ENCODE peak calls at places on chromosomes 16 and 17, in eight cellular contexts. X is left ventricle myocardium inferior; H is AG04450; G is CD8-positive, alpha-beta memory T cell; P is A673; T is right lobe of liver; A is IMR-90; U is Karpas-422. Z is an unnamed sample.

GRCh38 chr16:87337247-87337646 is 20.1 kb upstream of the C16orf95 start:
- DNase-seq in P (no peak), G (no peak), H (no peak), A (no peak), X (no peak), T (no peak), U (no peak), Z (no peak)

GRCh38 chr16:31333686-31334649 is 21.0 kb upstream of the ITGAX start:
- DNase-seq in X (no peak), U (peak), H (no peak), P (peak), T (no peak), G (peak), A (peak), Z (peak)

GRCh38 chr17:27633312-27634025 is 2.5 kb downstream of the LGALS9 start:
- DNase-seq in G (no peak), H (no peak), P (no peak), X (no peak), A (peak), U (no peak), T (no peak), Z (no peak)

GRCh38 chr17:63249256-63250006 is 196.7 kb downstream of the CYB561 start:
- DNase-seq in A (peak), X (no peak), T (no peak), G (no peak), H (no peak), U (no peak), P (no peak), Z (no peak)

GRCh38 chr17:37292429-37293139 is 83.2 kb upstream of the C17orf78 start:
- DNase-seq in H (no peak), G (no peak), T (no peak), P (peak), X (no peak), U (peak), A (no peak), Z (no peak)

GRCh38 chr16:86508947-86509758 is 1.2 kb upstream of the FOXF1 start:
- DNase-seq in T (peak), P (peak), G (no peak), H (peak), U (no peak), A (peak), X (peak), Z (peak)

GRCh38 chr16:19118938-19119431 is 5.2 kb downstream of the ITPRIPL2 start:
- DNase-seq in X (no peak), A (peak), T (no peak), H (peak), U (no peak), P (no peak), G (no peak), Z (no peak)

GRCh38 chr17:37168731-37169353 is 206.9 kb upstream of the C17orf78 start:
- DNase-seq in T (no peak), A (no peak), H (no peak), P (no peak), X (no peak), G (no peak), U (no peak), Z (no peak)

GRCh38 chr17:74531231-74531761 is at the start of gene CD300LB:
- DNase-seq in P (no peak), U (no peak), H (no peak), G (no peak), A (no peak), T (no peak), X (no peak), Z (no peak)

DNA sequence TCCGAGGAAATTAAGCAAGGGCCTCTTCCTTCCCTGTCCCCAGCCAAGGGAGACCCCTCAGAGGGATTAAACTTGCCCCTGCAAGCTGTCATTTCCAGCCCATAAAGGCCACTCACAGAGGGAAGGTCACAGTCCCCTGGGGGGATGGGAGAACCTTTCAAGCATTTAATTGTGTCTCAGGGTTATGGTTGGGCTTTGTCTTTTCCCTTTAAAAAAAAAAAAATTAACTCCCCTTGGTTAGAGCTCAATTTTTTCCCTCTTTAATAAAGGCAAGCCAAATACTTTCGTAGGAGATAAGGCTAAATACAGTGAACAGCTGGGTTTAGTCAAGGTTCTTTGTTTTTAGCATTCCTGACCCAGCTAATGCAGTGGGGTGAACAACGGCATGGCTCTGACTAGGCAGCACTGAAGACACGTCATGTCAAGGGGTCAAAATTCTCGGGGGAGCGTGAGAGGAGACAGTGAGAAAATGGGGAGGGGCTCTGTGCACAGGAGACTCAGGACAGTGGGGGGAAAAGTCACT is 30.4 kb downstream of the AXIN2 start:
- DNase-seq in G (no peak), X (no peak), T (no peak), P (no peak), H (peak), U (no peak), A (peak), Z (no peak)
- H3K27ac ChIP-seq in G (no peak), X (peak), T (peak), P (peak), H (peak), U (no peak), A (peak), Z (no peak)

GRCh38 chr17:7695586-7695985 is 7.3 kb downstream of the WRAP53 start:
- DNase-seq in U (no peak), G (no peak), X (no peak), P (no peak), A (no peak), H (no peak), T (no peak), Z (no peak)
- H3K27ac ChIP-seq in U (no peak), G (no peak), X (no peak), P (no peak), A (no peak), H (no peak), T (no peak), Z (no peak)

GRCh38 chr16:8620535-8620934 is 963 bp upstream of the METTL22 start:
- DNase-seq in G (no peak), A (peak), T (no peak), P (no peak), U (no peak), X (no peak), H (no peak), Z (no peak)
- H3K27ac ChIP-seq in G (no peak), A (no peak), T (no peak), P (peak), U (no peak), X (no peak), H (no peak), Z (no peak)

GRCh38 chr17:34581446-34582184 is 2.2 kb downstream of the TMEM132E start:
- DNase-seq in H (no peak), A (no peak), G (no peak), X (no peak), P (no peak), U (no peak), T (no peak), Z (no peak)
- H3K27ac ChIP-seq in H (no peak), A (no peak), G (no peak), X (no peak), P (no peak), U (no peak), T (no peak), Z (no peak)

DNA sequence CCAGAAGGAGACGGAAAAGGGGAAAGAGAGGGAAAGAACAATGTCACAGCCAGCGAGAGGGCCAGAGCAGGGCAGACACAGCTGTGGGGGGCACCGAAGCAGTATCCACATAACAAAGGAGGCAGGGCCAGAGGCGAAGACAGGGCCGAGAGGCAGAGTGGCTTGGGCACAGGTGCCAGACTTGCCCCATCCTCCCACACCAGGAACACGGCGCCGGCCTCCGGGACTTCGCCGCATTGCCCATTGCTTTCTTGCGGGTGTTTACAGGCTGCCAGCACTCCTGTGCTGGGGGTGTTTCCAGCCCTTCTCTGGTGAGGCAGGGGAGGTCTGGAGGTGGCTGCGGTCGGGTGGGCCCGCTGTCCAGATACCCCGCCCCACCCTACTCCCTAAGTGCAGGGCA is 78.0 kb downstream of the ENGASE start:
- DNase-seq in U (no peak), P (no peak), A (no peak), G (no peak), H (no peak), T (no peak), X (no peak), Z (no peak)
- H3K27ac ChIP-seq in U (no peak), P (no peak), A (no peak), G (no peak), H (no peak), T (no peak), X (no peak), Z (no peak)

DNA sequence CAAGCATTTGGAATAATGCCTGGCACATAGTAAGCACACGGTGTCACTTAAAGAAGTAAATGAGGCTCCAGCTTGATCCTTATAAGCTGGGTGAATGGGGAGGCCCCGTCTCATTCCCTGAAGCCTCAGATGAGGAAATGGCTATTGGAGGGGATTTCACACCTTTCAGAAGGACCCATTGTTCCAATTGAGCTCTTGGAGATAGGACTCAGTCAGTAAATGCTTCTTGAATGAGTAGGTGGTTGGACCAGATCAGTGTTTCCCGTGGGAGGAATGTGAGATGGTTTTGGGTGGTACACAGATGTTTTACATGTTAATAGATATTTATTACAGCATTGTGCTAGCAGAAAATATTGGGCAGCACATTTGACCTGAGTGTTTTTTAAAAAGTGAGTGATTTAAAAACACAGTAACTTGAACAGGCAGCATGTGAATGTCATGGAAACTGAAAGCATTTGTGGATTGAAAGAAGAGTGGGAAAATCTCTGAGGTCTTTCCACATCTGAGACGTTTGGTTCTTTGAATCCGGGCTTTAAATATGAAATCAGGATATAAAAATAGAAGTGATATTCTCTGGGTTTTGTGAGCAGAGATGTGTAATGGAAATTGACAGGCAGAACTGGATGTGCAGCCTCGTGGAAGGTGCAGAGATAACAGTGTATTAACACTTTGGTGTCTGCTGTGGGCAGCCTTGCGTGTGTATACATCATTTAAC is 36.4 kb upstream of the ARHGAP17 start:
- DNase-seq in A (peak), H (no peak), G (no peak), P (peak), U (no peak), X (no peak), T (no peak), Z (peak)
- H3K27ac ChIP-seq in A (no peak), H (peak), G (no peak), P (no peak), U (no peak), X (peak), T (no peak), Z (peak)

Z was measured in CD4-positive, alpha-beta memory T cell.